ENCODE peak calls at places on chromosome 10, in ten cellular contexts. H, I, N, F, K, D, P, M, Y and O are unnamed samples.

GRCh38 chr10:80690434-80690833 is 152.7 kb downstream of the SH2D4B start:
- DNase-seq in H (no peak), N (no peak), Y (no peak), M (no peak), P (no peak), F (no peak), I (no peak), D (no peak), K (no peak), O (no peak)

GRCh38 chr10:34184901-34185386 is 630.2 kb downstream of the PARD3 start:
- DNase-seq in D (no peak), K (no peak), Y (no peak), P (no peak), M (no peak), N (no peak), H (no peak), F (no peak), I (no peak), O (no peak)

GRCh38 chr10:119542357-119542989 is at the start of gene RGS10:
- DNase-seq in K (peak), P (no peak), F (no peak), M (peak), I (peak), H (peak), Y (peak), D (peak), N (peak), O (peak)

GRCh38 chr10:35910234-35910633 is 268.1 kb upstream of the FZD8 start:
- DNase-seq in F (no peak), M (peak), I (no peak), Y (peak), D (no peak), P (peak), K (no peak), N (no peak), H (no peak), O (no peak)

GRCh38 chr10:132938472-132939329 is 3.7 kb downstream of the CFAP46 start:
- DNase-seq in I (no peak), H (no peak), K (no peak), P (no peak), Y (no peak), M (no peak), D (peak), N (peak), F (no peak), O (no peak)

GRCh38 chr10:86888585-86889381 is 68.6 kb downstream of the MMRN2 start:
- DNase-seq in K (no peak), I (no peak), Y (peak), P (peak), D (no peak), F (no peak), H (no peak), M (peak), N (no peak), O (peak)

GRCh38 chr10:51233337-51234100 is 159.2 kb downstream of the PRKG1 start:
- DNase-seq in M (no peak), F (no peak), N (no peak), Y (no peak), D (no peak), K (no peak), I (no peak), P (no peak), H (no peak), O (no peak)

GRCh38 chr10:122780391-122780790 is 65.3 kb downstream of the CUZD1 start:
- DNase-seq in N (no peak), H (no peak), M (no peak), P (no peak), Y (peak), I (no peak), D (no peak), F (no peak), K (no peak), O (no peak)

GRCh38 chr10:93417886-93418285 is 64.2 kb downstream of the MYOF start:
- DNase-seq in N (no peak), P (no peak), I (no peak), F (no peak), K (no peak), D (no peak), Y (no peak), M (no peak), H (no peak), O (no peak)

GRCh38 chr10:3779146-3779707 is 5.8 kb downstream of the KLF6 start:
- DNase-seq in M (peak), N (no peak), I (no peak), P (no peak), D (no peak), H (no peak), K (no peak), Y (peak), F (no peak), O (no peak)

GRCh38 chr10:113127285-113128283 is 177.5 kb downstream of the TCF7L2 start:
- DNase-seq in M (no peak), F (no peak), K (no peak), P (no peak), Y (peak), N (no peak), H (no peak), D (peak), I (no peak), O (no peak)

GRCh38 chr10:98167191-98167590 is 32.7 kb downstream of the R3HCC1L start:
- DNase-seq in I (no peak), K (no peak), P (no peak), F (no peak), H (no peak), Y (no peak), N (no peak), M (no peak), D (no peak), O (no peak)

GRCh38 chr10:34116220-34116623 is 698.9 kb downstream of the PARD3 start:
- DNase-seq in M (peak), F (no peak), I (no peak), H (no peak), D (no peak), N (no peak), Y (no peak), K (no peak), P (no peak), O (no peak)

GRCh38 chr10:128998101-128998500 is 468.9 kb upstream of the MGMT start:
- DNase-seq in K (no peak), F (no peak), P (no peak), N (no peak), D (no peak), I (no peak), Y (no peak), H (no peak), M (no peak), O (no peak)

GRCh38 chr10:127012769-127013152 is 107.5 kb downstream of the DOCK1 start:
- DNase-seq in F (no peak), P (peak), N (no peak), I (peak), M (peak), H (no peak), Y (no peak), K (no peak), D (no peak), O (no peak)

GRCh38 chr10:48725708-48726107 is 41.0 kb downstream of the WDFY4 start:
- DNase-seq in M (no peak), Y (no peak), K (no peak), D (no peak), I (no peak), F (no peak), N (no peak), H (no peak), P (no peak), O (no peak)

GRCh38 chr10:98407744-98408241 is 7.2 kb downstream of the PYROXD2 start:
- DNase-seq in M (no peak), F (no peak), I (no peak), H (no peak), P (no peak), N (no peak), D (no peak), Y (no peak), K (no peak), O (no peak)

GRCh38 chr10:7408494-7409044 is 2.3 kb downstream of the SFMBT2 start:
- DNase-seq in M (peak), P (no peak), H (no peak), Y (no peak), K (no peak), D (peak), N (peak), I (peak), F (peak), O (peak)

GRCh38 chr10:72639441-72639873 is 13.6 kb upstream of the MICU1 start:
- DNase-seq in F (no peak), M (no peak), N (no peak), Y (no peak), D (no peak), I (no peak), P (no peak), H (no peak), K (no peak), O (no peak)

GRCh38 chr10:123835575-123835974 is 56.0 kb downstream of the CPXM2 start:
- DNase-seq in P (no peak), F (no peak), K (no peak), I (no peak), Y (no peak), D (no peak), N (no peak), H (no peak), M (no peak), O (peak)

GRCh38 chr10:127853868-127854768 is 38.6 kb downstream of the CLRN3 start:
- DNase-seq in M (peak), D (peak), K (no peak), Y (peak), P (peak), H (peak), N (peak), I (peak), F (no peak), O (peak)

DNA sequence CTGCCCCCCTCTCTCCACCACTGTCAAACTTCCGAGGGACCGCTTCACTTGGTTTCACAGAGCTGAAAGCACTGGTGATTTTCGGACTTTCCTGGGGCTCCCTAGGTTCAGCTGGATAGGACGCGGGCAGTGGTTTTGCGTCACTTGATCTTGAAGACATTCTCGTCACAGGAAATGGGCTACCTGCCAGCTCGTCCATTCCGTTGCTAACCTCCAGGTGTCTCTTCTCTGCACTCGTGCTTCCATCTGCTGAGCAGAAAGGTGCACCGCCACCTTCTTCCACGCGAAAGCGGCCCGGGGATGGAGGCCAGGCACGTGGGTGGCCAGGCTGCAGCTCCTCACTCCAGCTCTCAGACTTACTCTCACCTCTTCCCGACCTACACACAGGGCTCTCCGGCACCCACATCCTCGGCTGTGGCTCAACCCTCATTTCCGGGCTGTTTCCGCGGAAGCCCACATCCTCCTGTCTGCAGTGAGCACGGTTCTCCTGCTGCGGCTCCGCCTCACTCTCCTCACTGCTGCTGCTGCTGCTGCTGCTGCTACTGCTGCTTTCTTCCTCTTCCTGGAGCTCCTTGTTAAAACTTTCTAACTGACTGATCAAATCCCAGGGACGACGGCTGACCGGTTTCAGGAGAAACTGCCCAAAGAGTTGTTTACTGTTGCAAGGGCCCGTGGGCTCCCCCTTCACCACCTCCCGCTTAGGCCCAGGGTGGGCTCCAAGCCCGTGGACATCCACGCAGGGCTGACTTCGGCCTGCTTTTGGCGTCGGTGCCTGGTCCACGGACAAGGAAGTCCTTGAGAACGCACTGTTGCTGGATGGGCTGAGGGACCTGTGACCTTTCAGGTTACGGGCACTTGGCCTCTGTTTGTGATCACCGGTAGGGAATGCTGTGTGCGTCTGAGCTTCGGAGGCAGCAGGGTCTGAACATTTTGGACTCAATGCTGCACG is 32.1 kb downstream of the JCAD start:
- DNase-seq in K (peak), M (no peak), Y (no peak), P (peak), D (no peak), I (peak), H (no peak), N (no peak), F (no peak), O (peak)
- TF ChIP-seq CTCF in K (no peak), M (no peak), Y (peak), P (peak), D (no peak), I (peak), H (peak), N (no peak), F (no peak), O (peak)

GRCh38 chr10:111344804-111345203 is 268.0 kb downstream of the ADRA2A start:
- DNase-seq in H (no peak), D (no peak), I (no peak), M (no peak), Y (peak), K (no peak), P (no peak), N (no peak), F (no peak), O (no peak)
- TF ChIP-seq CTCF in H (no peak), D (peak), I (peak), M (no peak), Y (peak), K (no peak), P (peak), N (peak), F (no peak), O (no peak)

GRCh38 chr10:31318854-31319601 is at the start of gene ZEB1:
- DNase-seq in H (peak), P (peak), K (peak), M (peak), D (peak), I (peak), F (peak), Y (peak), N (peak), O (peak)
- TF ChIP-seq CTCF in H (peak), P (peak), K (no peak), M (peak), D (peak), I (peak), F (peak), Y (peak), N (peak), O (no peak)

DNA sequence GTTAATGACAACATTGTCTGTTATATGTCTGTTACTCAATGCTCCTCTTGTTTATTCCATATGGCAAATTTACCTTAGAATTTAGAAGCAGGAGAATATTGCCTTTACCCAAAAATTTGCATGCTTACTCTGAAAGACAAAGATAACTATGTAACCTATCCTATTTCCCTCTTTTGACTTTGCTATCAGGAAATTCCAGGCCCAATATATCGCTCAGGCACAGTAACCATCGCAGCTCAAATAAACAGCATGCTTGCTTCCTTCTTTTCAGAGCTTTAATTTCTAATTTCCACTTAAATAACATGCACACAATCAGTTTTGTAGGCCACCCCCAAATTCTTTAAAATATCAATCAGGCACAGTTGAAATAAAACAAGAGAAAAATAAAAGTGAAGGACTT is 57.8 kb downstream of the EBLN1 start:
- DNase-seq in P (no peak), H (no peak), D (no peak), M (no peak), K (no peak), I (no peak), Y (no peak), N (no peak), F (no peak), O (no peak)
- TF ChIP-seq CTCF in P (no peak), H (no peak), D (no peak), M (no peak), K (no peak), I (no peak), Y (no peak), N (no peak), F (no peak), O (no peak)

GRCh38 chr10:45442670-45443069 is 68.7 kb downstream of the ALOX5 start:
- DNase-seq in P (no peak), M (no peak), H (no peak), I (no peak), N (no peak), Y (no peak), D (no peak), K (no peak), F (no peak), O (no peak)
- TF ChIP-seq CTCF in P (no peak), M (no peak), H (no peak), I (no peak), N (no peak), Y (no peak), D (peak), K (no peak), F (no peak), O (no peak)

GRCh38 chr10:91562839-91563581 is 69.9 kb downstream of the PPP1R3C start:
- DNase-seq in I (no peak), Y (no peak), N (no peak), P (no peak), M (no peak), K (no peak), F (no peak), H (no peak), D (no peak), O (no peak)
- TF ChIP-seq CTCF in I (no peak), Y (no peak), N (no peak), P (no peak), M (no peak), K (no peak), F (no peak), H (no peak), D (no peak), O (no peak)